ENCODE peak calls at places on chromosomes 2 and 18, in five cellular contexts. One of them, this sample, is unnamed.

GRCh38 chr18:7840445-7840844 is 273.3 kb downstream of the PTPRM start:
- DNase-seq in mesendoderm: no peak
- DNase-seq in neuronal stem cell: no peak
- DNase-seq in H9: no peak
- DNase-seq in mesenchymal stem cell: no peak
- DNase-seq in this sample: no peak

GRCh38 chr2:219511547-219512325 is 2.5 kb upstream of the ASIC4 start:
- DNase-seq in mesendoderm: no peak
- DNase-seq in neuronal stem cell: no peak
- DNase-seq in H9: no peak
- DNase-seq in mesenchymal stem cell: no peak
- DNase-seq in this sample: no peak

GRCh38 chr2:170240629-170241028 is 62.7 kb downstream of the MYO3B start:
- DNase-seq in mesendoderm: no peak
- DNase-seq in neuronal stem cell: no peak
- DNase-seq in H9: no peak
- DNase-seq in mesenchymal stem cell: no peak
- DNase-seq in this sample: no peak

GRCh38 chr18:73985855-73986254 is 161.8 kb downstream of the FBXO15 start:
- DNase-seq in mesendoderm: no peak
- DNase-seq in neuronal stem cell: no peak
- DNase-seq in H9: no peak
- DNase-seq in mesenchymal stem cell: no peak
- DNase-seq in this sample: no peak

GRCh38 chr2:37692731-37693130 is 21.3 kb upstream of the CDC42EP3 start:
- DNase-seq in mesendoderm: no peak
- DNase-seq in neuronal stem cell: no peak
- DNase-seq in H9: no peak
- DNase-seq in mesenchymal stem cell: no peak
- DNase-seq in this sample: peak; percentile 55

GRCh38 chr2:237256845-237257244 is 157.1 kb downstream of the COL6A3 start:
- DNase-seq in mesendoderm: no peak
- DNase-seq in neuronal stem cell: no peak
- DNase-seq in H9: no peak
- DNase-seq in mesenchymal stem cell: peak; percentile 47
- DNase-seq in this sample: peak; percentile 86

GRCh38 chr2:239114616-239115265 is 266.9 kb downstream of the TWIST2 start:
- DNase-seq in mesendoderm: peak; percentile 17
- DNase-seq in neuronal stem cell: no peak
- DNase-seq in H9: no peak
- DNase-seq in mesenchymal stem cell: peak; percentile 6
- DNase-seq in this sample: no peak

GRCh38 chr2:208311954-208312353 is 45.9 kb downstream of the PIKFYVE start:
- DNase-seq in mesendoderm: no peak
- DNase-seq in neuronal stem cell: no peak
- DNase-seq in H9: no peak
- DNase-seq in mesenchymal stem cell: no peak
- DNase-seq in this sample: peak; percentile 25

GRCh38 chr2:109129356-109129920 is 433 bp downstream of the SH3RF3 start:
- DNase-seq in mesendoderm: peak; percentile 34
- DNase-seq in neuronal stem cell: peak; percentile 33
- DNase-seq in H9: no peak
- DNase-seq in mesenchymal stem cell: peak; percentile 47
- DNase-seq in this sample: no peak

GRCh38 chr2:71992036-71992435 is 155.6 kb downstream of the CYP26B1 start:
- DNase-seq in mesendoderm: no peak
- DNase-seq in neuronal stem cell: no peak
- DNase-seq in H9: no peak
- DNase-seq in mesenchymal stem cell: no peak
- DNase-seq in this sample: no peak

GRCh38 chr18:2906522-2907458 is 60.0 kb downstream of the EMILIN2 start:
- DNase-seq in mesendoderm: peak; percentile 47
- DNase-seq in neuronal stem cell: no peak
- DNase-seq in H9: peak; percentile 46
- DNase-seq in mesenchymal stem cell: peak; percentile 49
- DNase-seq in this sample: no peak

GRCh38 chr18:47830772-47831171 is 99.7 kb downstream of the SMAD2 start:
- DNase-seq in mesendoderm: no peak
- DNase-seq in neuronal stem cell: no peak
- DNase-seq in H9: no peak
- DNase-seq in mesenchymal stem cell: no peak
- DNase-seq in this sample: no peak

GRCh38 chr18:47832348-47832747 is 98.1 kb downstream of the SMAD2 start:
- DNase-seq in mesendoderm: no peak
- DNase-seq in neuronal stem cell: no peak
- DNase-seq in H9: no peak
- DNase-seq in mesenchymal stem cell: no peak
- DNase-seq in this sample: peak; percentile 9

GRCh38 chr18:47829831-47830230 is 100.6 kb downstream of the SMAD2 start:
- DNase-seq in mesendoderm: no peak
- DNase-seq in neuronal stem cell: no peak
- DNase-seq in H9: no peak
- DNase-seq in mesenchymal stem cell: no peak
- DNase-seq in this sample: no peak

GRCh38 chr18:47826157-47827074 is 104.0 kb downstream of the SMAD2 start:
- DNase-seq in mesendoderm: no peak
- DNase-seq in neuronal stem cell: no peak
- DNase-seq in H9: no peak
- DNase-seq in mesenchymal stem cell: no peak
- DNase-seq in this sample: no peak
- H3K23ac ChIP-seq in mesendoderm: no peak overlapping the region
- H3K23ac ChIP-seq in neuronal stem cell: no peak overlapping the region
- H3K23ac ChIP-seq in H9: no peak overlapping the region
- H3K23ac ChIP-seq in mesenchymal stem cell: no peak overlapping the region
- H3K23ac ChIP-seq in this sample: no peak overlapping the region

GRCh38 chr2:42319265-42319664 is 41.8 kb downstream of the COX7A2L start:
- DNase-seq in mesendoderm: no peak
- DNase-seq in neuronal stem cell: no peak
- DNase-seq in H9: no peak
- DNase-seq in mesenchymal stem cell: no peak
- DNase-seq in this sample: no peak

GRCh38 chr2:42317945-42318344 is 43.1 kb downstream of the COX7A2L start:
- DNase-seq in mesendoderm: no peak
- DNase-seq in neuronal stem cell: no peak
- DNase-seq in H9: no peak
- DNase-seq in mesenchymal stem cell: no peak
- DNase-seq in this sample: no peak

GRCh38 chr2:42317486-42317885 is 43.5 kb downstream of the COX7A2L start:
- DNase-seq in mesendoderm: no peak
- DNase-seq in neuronal stem cell: no peak
- DNase-seq in H9: no peak
- DNase-seq in mesenchymal stem cell: no peak
- DNase-seq in this sample: no peak

GRCh38 chr2:42314892-42315468 is 46.0 kb downstream of the COX7A2L start:
- DNase-seq in mesendoderm: no peak
- DNase-seq in neuronal stem cell: no peak
- DNase-seq in H9: no peak
- DNase-seq in mesenchymal stem cell: peak; percentile 90
- DNase-seq in this sample: peak; percentile 96

GRCh38 chr2:42316910-42317309 is 44.1 kb downstream of the COX7A2L start:
- DNase-seq in mesendoderm: no peak
- DNase-seq in neuronal stem cell: no peak
- DNase-seq in H9: no peak
- DNase-seq in mesenchymal stem cell: no peak
- DNase-seq in this sample: no peak
- H3K23ac ChIP-seq in mesendoderm: no peak overlapping the region
- H3K23ac ChIP-seq in neuronal stem cell: no peak overlapping the region
- H3K23ac ChIP-seq in H9: no peak overlapping the region
- H3K23ac ChIP-seq in mesenchymal stem cell: no peak overlapping the region
- H3K23ac ChIP-seq in this sample: no peak overlapping the region

DNA sequence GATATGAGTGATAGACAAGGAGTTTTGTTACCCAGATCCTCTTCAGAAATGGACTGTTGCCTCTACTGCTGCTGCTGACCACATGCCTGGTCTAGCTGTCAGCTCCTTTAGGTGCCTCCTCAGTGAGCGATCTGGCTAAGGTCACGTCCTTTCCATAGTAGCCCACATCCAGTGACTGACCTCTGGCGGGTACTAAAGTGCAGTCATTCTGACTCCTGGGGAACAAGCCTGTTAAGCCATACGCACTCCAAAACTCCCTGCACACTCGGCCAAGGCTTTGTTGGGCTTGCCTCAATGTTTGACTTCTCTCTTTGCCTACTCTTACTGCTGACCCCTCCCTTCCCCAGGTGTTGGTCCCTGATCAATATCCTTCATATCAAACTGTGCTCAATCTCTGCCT is 685.2 kb downstream of the IRS1 start:
- DNase-seq in mesendoderm: no peak
- DNase-seq in neuronal stem cell: no peak
- DNase-seq in H9: no peak
- DNase-seq in mesenchymal stem cell: peak; percentile 28
- DNase-seq in this sample: no peak
- H3K23ac ChIP-seq in mesendoderm: no peak overlapping the region
- H3K23ac ChIP-seq in neuronal stem cell: no peak overlapping the region
- H3K23ac ChIP-seq in H9: no peak overlapping the region
- H3K23ac ChIP-seq in mesenchymal stem cell: no peak overlapping the region
- H3K23ac ChIP-seq in this sample: peak overlapping the region; percentile 98

GRCh38 chr2:121017411-121017810 is 267.6 kb downstream of the TFCP2L1 start:
- DNase-seq in mesendoderm: no peak
- DNase-seq in neuronal stem cell: no peak
- DNase-seq in H9: no peak
- DNase-seq in mesenchymal stem cell: no peak
- DNase-seq in this sample: no peak

GRCh38 chr2:121019073-121019472 is 265.9 kb downstream of the TFCP2L1 start:
- DNase-seq in mesendoderm: no peak
- DNase-seq in neuronal stem cell: no peak
- DNase-seq in H9: peak; percentile 73
- DNase-seq in mesenchymal stem cell: no peak
- DNase-seq in this sample: peak; percentile 8

GRCh38 chr2:121019756-121020155 is 265.2 kb downstream of the TFCP2L1 start:
- DNase-seq in mesendoderm: no peak
- DNase-seq in neuronal stem cell: no peak
- DNase-seq in H9: no peak
- DNase-seq in mesenchymal stem cell: no peak
- DNase-seq in this sample: no peak

GRCh38 chr2:121018136-121019057 is 266.6 kb downstream of the TFCP2L1 start:
- DNase-seq in mesendoderm: peak; percentile 88
- DNase-seq in neuronal stem cell: peak; percentile 45
- DNase-seq in H9: peak; percentile 93
- DNase-seq in mesenchymal stem cell: no peak
- DNase-seq in this sample: peak; percentile 34

DNA sequence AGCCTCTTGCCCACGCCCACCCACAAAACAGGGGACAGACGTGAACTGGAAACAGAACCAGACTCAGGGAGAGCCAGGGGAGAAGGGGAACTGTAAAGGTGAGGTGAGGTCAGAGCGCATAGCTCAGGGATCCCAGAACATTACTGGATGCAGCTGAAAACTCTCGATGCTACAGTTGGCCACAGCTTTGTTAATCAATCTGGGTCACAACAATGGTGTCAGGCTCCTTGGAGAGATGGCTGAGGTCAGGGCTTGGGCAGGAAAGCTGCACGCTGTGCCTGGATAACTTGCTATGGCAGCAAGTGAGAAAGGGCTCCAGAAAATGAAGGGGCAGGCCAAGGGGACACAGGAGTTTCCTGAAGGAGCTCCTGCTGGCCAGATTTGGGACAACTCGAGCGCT is 263.3 kb downstream of the TFCP2L1 start:
- DNase-seq in mesendoderm: no peak
- DNase-seq in neuronal stem cell: no peak
- DNase-seq in H9: no peak
- DNase-seq in mesenchymal stem cell: no peak
- DNase-seq in this sample: no peak
- H3K23ac ChIP-seq in mesendoderm: no peak overlapping the region
- H3K23ac ChIP-seq in neuronal stem cell: no peak overlapping the region
- H3K23ac ChIP-seq in H9: no peak overlapping the region
- H3K23ac ChIP-seq in mesenchymal stem cell: no peak overlapping the region
- H3K23ac ChIP-seq in this sample: no peak overlapping the region